ENCODE peak calls at places on chromosomes 13 and 19, in eight cellular contexts. A, R, L, N, V, J, T and P are unnamed samples.

GRCh38 chr19:1107655-1108261 is 4.0 kb downstream of the GPX4 start:
- DNase-seq in A (no peak), R (no peak), L (no peak), N (peak), V (no peak), J (no peak), T (no peak), P (no peak)

GRCh38 chr19:30738047-30738446 is 365.9 kb downstream of the ZNF536 start:
- DNase-seq in A (no peak), R (no peak), L (no peak), N (no peak), V (no peak), J (no peak), T (peak), P (no peak)

GRCh38 chr19:40347476-40348124 is 597 bp downstream of the C19orf47 start:
- DNase-seq in A (no peak), R (no peak), L (no peak), N (no peak), V (no peak), J (no peak), T (no peak), P (no peak)

GRCh38 chr19:9934132-9934950 is 2.0 kb downstream of the OLFM2 start:
- DNase-seq in A (peak), R (peak), L (no peak), N (peak), V (peak), J (peak), T (peak), P (peak)

GRCh38 chr13:50152655-50153309 is 137.5 kb downstream of the KCNRG start:
- DNase-seq in A (no peak), R (no peak), L (no peak), N (no peak), V (no peak), J (no peak), T (no peak), P (no peak)

GRCh38 chr19:50178859-50179537 is 15.9 kb upstream of the IZUMO2 start:
- DNase-seq in A (no peak), R (no peak), L (no peak), N (peak), V (no peak), J (no peak), T (no peak), P (no peak)

GRCh38 chr19:15508035-15508710 is at the start of gene CYP4F22:
- DNase-seq in A (no peak), R (no peak), L (no peak), N (no peak), V (no peak), J (no peak), T (no peak), P (no peak)

GRCh38 chr13:63902141-63902540 is 2486.5 kb upstream of the PCDH20 start:
- DNase-seq in A (no peak), R (no peak), L (no peak), N (no peak), V (no peak), J (no peak), T (no peak), P (no peak)

GRCh38 chr13:66657165-66657895 is 572.8 kb downstream of the PCDH9 start:
- DNase-seq in A (peak), R (no peak), L (no peak), N (peak), V (no peak), J (peak), T (peak), P (peak)

DNA sequence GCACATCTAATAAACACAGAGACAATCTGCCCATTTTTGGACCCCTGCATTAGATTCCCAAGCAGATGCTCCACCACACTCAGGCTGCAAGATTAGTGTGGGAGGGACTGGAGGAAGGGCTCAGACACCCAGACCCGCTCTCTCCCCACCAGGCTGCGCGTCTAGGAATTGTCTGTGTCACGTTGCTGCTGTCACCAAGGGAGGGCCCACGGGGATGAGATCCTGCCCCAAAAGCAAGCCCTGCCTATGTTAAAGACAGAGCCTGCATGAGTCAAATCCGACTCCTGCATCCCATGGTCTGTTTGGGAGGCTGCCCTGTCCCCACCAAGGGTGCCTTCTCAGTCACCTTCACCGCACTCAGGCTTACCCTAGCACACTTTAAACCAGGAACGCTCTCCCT is 114.4 kb upstream of the ZNF507 start:
- DNase-seq in A (no peak), R (no peak), L (no peak), N (no peak), V (no peak), J (no peak), T (peak), P (no peak)
- TF ChIP-seq CTCF in A (no peak), R (no peak), L (no peak), N (no peak), V (no peak), J (no peak), T (no peak), P (no peak)

GRCh38 chr19:6196361-6196760 is 60.9 kb downstream of the ACSBG2 start:
- DNase-seq in A (no peak), R (peak), L (no peak), N (no peak), V (no peak), J (no peak), T (peak), P (no peak)
- TF ChIP-seq CTCF in A (no peak), R (no peak), L (no peak), N (no peak), V (no peak), J (no peak), T (no peak), P (no peak)

GRCh38 chr19:13010038-13010991 is 15.0 kb downstream of the NFIX start:
- DNase-seq in A (no peak), R (no peak), L (no peak), N (no peak), V (no peak), J (peak), T (no peak), P (no peak)

GRCh38 chr19:13010992-13011652 is 15.8 kb downstream of the NFIX start:
- DNase-seq in A (no peak), R (no peak), L (no peak), N (no peak), V (no peak), J (no peak), T (no peak), P (no peak)

GRCh38 chr19:13006431-13007281 is 11.4 kb downstream of the NFIX start:
- DNase-seq in A (peak), R (no peak), L (no peak), N (no peak), V (no peak), J (no peak), T (no peak), P (no peak)

GRCh38 chr19:13007292-13008045 is 12.2 kb downstream of the NFIX start:
- DNase-seq in A (peak), R (no peak), L (no peak), N (no peak), V (no peak), J (peak), T (peak), P (peak)

DNA sequence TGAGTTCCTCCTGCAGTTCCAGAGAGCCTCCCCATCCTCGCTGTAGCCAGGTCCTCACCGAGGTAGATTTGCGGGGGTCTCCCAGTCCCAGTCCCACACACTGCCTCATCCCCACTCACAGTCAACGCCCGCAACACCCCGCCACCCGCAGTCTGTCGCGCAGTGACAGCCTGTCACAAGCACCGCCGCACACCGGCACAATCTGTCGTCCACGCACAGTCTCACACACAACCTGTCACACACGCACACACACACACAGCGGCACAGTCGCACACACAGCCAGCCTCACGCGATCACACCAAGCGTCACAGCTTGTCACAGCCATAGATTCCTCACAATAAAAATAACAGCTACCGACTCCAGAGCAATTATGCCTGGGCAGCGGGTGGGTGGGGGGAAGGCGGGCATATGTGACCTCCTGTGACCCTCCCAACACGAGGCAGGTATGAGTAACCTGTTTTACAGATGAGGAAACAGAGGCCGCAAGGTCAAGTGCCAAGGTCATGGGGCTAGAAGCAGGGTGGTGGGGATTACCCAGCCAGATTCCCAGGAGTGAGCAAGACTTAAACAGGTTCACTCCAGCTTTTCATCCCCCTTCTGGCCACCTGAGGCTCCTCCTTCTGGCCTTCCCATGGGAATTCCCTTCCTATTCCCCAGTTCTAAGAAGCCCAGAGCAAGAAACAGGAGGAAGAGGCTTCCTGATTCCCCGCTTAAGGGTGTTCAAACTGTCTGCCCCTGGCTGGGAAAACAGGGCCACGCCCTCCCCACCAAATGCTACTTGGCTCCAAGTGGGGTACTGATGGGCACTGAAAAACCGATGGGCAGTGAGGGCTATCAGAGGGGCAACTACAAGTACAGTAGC is 13.9 kb downstream of the NFIX start:
- DNase-seq in A (peak), R (no peak), L (no peak), N (no peak), V (no peak), J (no peak), T (no peak), P (no peak)
- TF ChIP-seq CTCF in A (no peak), R (no peak), L (no peak), N (no peak), V (no peak), J (no peak), T (no peak), P (no peak)

GRCh38 chr19:2610637-2611482 is 91.6 kb downstream of the GNG7 start:
- DNase-seq in A (peak), R (peak), L (peak), N (peak), V (peak), J (peak), T (peak), P (peak)

GRCh38 chr19:2609389-2610116 is 92.9 kb downstream of the GNG7 start:
- DNase-seq in A (no peak), R (peak), L (no peak), N (no peak), V (no peak), J (peak), T (peak), P (no peak)

GRCh38 chr19:2612619-2613249 is 89.8 kb downstream of the GNG7 start:
- DNase-seq in A (no peak), R (no peak), L (no peak), N (no peak), V (no peak), J (peak), T (no peak), P (no peak)

GRCh38 chr19:2613507-2614295 is 88.8 kb downstream of the GNG7 start:
- DNase-seq in A (peak), R (peak), L (no peak), N (no peak), V (peak), J (peak), T (peak), P (no peak)

DNA sequence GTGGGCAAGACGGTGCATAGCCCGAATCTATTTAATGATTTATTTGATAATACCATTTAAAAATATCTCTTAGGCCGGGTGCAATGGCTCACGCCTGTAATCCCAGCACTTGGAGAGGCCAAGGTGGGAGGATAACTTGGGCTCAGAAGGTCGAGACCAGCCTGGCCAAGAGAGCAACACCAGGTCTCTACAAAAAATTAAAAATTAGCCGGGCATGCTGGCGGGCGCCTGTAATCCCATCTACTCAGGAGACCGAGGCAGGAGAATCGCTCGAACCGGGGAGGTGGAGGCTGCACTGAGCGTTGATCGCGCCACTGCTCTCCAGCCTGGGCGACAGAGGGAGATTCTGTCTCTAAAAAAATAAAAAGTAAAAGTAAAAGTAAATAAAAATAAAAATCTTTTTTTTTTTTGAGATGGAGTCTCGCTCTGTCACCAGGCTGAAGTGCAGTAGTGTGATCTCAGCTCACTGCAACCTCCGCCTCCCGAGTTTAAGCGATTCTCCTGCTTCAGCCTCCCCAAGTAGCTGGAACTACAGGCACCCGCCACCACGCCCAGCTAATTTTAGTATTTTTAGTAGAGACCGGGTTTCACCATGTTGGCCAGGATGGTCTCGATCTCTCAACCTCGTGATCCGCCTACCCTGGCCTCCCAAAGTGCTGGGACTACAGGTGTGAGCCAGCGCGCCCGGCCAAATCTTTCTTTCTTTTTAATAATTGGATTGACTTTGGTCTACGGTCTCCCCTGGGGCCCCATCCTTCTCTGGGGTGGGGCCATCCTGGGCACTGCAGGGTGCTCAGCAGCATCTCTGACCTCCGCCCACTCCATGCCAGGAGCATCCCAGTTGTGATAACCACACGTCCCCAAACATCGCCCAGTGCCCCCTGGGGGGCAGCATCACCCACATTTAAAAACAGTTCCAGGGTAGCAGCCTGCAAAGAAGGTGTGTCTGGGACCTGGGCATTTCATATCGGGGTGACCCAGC is 90.7 kb downstream of the GNG7 start:
- DNase-seq in A (no peak), R (no peak), L (no peak), N (no peak), V (no peak), J (peak), T (peak), P (no peak)
- TF ChIP-seq CTCF in A (no peak), R (no peak), L (no peak), N (peak), V (peak), J (no peak), T (no peak), P (no peak)

GRCh38 chr19:19319725-19320361 is 466 bp downstream of the SUGP1 start:
- DNase-seq in A (no peak), R (no peak), L (no peak), N (no peak), V (no peak), J (no peak), T (no peak), P (no peak)

GRCh38 chr19:19321143-19321577 is 531 bp downstream of the MAU2 start:
- DNase-seq in A (peak), R (no peak), L (no peak), N (no peak), V (no peak), J (no peak), T (no peak), P (peak)

GRCh38 chr19:19324059-19324755 is 3.6 kb downstream of the MAU2 start:
- DNase-seq in A (no peak), R (no peak), L (no peak), N (no peak), V (no peak), J (no peak), T (no peak), P (no peak)

GRCh38 chr19:19316082-19316481 is 4.2 kb downstream of the SUGP1 start:
- DNase-seq in A (no peak), R (no peak), L (no peak), N (no peak), V (no peak), J (no peak), T (no peak), P (no peak)

DNA sequence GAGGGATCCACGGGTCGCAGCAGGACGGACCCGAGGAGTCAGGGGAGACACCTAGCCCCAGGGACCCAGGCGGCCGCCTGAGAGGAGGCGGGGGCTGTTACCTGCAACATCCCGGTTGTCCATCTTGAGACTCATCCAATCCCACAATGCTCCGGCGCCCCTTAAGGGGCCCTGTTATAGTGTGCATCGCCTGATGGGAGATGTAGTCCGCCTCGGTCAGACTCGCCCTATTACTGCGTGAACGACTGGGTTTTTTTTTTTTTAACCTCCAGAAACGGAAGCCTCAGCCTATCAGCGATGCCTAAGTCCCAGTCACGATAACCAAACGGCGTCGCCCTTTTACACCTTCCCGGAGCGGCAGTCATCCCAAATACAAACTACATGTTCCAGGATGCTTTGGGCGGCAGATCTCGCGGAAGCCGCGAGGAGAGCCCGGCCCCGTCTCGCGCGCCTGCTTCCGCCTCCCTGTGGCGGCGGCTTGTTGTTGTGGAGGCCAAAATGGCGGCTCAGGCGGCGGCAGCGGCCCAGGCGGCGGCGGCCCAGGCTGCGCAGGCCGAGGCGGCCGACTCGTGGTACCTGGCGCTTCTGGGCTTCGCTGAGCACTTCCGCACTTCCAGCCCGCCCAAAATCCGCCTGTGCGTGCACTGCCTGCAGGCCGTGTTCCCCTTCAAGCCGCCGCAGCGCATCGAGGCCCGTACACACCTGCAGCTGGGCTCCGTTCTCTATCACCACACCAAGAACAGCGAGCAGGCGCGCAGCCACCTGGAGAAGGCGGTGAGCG is at the start of the genes MAU2 and SUGP1:
- DNase-seq in A (peak), R (peak), L (peak), N (peak), V (peak), J (peak), T (peak), P (peak)
- TF ChIP-seq CTCF in A (peak), R (peak), L (peak), N (no peak), V (peak), J (peak), T (no peak), P (peak)

GRCh38 chr13:24605923-24606372 is 74.3 kb upstream of the ATP12A start:
- DNase-seq in A (peak), R (no peak), L (no peak), N (peak), V (no peak), J (no peak), T (no peak), P (peak)
- TF ChIP-seq CTCF in A (peak), R (peak), L (no peak), N (peak), V (peak), J (no peak), T (no peak), P (no peak)

DNA sequence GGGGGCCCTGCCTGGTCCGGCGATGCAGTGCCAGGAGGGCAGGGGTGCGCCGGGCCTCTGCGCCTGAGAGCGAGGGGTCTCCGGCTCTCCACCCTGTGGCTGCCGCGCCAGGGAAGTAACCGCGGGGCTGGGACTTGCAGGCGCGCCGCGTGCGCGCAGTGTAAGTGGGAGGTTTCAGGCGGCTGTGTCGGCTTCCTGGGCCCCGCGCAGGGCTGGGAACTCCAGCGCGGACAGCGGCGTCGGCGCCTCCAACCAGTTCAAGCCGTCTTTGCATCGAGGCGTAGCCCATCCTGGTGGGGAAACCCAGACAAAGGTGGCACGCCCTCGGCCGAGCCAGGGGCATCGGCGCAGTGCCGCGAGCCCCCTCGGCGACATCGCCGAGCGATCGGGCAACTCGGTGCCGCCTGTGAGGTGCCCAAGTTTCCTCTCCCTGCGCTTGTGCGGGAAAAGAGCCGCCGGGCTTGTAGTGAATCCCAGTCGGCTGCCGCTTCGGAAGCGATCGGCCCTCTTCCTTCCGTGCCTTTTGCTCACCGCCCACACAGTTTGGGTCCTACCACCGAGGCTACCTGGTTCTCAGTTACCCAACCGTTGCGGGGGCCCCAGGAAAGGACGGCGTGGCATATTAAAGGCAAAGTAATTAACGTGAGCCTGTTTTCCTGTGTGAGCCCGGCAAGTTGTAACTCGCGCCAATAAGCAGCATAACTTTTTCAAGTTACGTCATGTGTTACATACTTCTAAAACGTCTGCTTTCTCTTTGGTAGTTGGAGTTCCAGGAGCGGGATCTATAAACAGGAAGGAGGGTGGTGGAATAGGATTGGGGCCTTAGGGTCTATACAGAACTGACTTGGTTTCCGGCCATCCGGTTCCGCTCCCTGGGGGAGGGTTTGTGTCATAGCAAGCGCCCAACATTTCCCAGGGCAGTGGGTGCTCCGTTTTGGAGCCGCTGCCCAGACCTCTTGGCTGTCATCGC is 1.2 kb downstream of the LRCH1 start:
- DNase-seq in A (peak), R (peak), L (peak), N (peak), V (peak), J (peak), T (peak), P (peak)
- TF ChIP-seq CTCF in A (peak), R (peak), L (peak), N (peak), V (peak), J (peak), T (no peak), P (no peak)